ENCODE peak calls at places on chromosomes 7 and 10, in ten cellular contexts. Z is tibial artery; B is left ventricle myocardium inferior; S is CD4-positive, CD25-positive, alpha-beta regulatory T cell; I is uterus; Q is mammary epithelial cell; C is psoas muscle; V is esophagus squamous epithelium; A is breast epithelium; P is HAP-1. O is an unnamed sample.

GRCh38 chr10:105023223-105023622 is 382.1 kb downstream of the SORCS3 start:
- DNase-seq in Z (no peak), B (no peak), S (no peak), I (no peak), Q (no peak), C (no peak), V (no peak), A (no peak), P (no peak), O (no peak)

GRCh38 chr7:43083091-43083490 is 29.4 kb upstream of the HECW1 start:
- DNase-seq in Z (no peak), B (no peak), S (no peak), I (no peak), Q (no peak), C (no peak), V (no peak), A (no peak), P (no peak), O (peak; percentile 56)

GRCh38 chr10:24894728-24895127 is 57.7 kb downstream of the PRTFDC1 start:
- DNase-seq in Z (no peak), B (no peak), S (no peak), I (no peak), Q (no peak), C (no peak), V (no peak), A (no peak), P (no peak), O (no peak)

GRCh38 chr10:3474266-3474665 is 301.7 kb upstream of the PITRM1 start:
- DNase-seq in Z (no peak), B (no peak), S (no peak), I (no peak), Q (no peak), C (no peak), V (no peak), A (no peak), P (no peak), O (no peak)

GRCh38 chr7:92461027-92462003 is 14.0 kb downstream of the GATAD1 start:
- DNase-seq in Z (no peak), B (no peak), S (no peak), I (no peak), Q (peak; percentile 9), C (no peak), V (no peak), A (no peak), P (peak; percentile 49), O (peak; percentile 69)

GRCh38 chr10:86613096-86613495 is 41.3 kb upstream of the OPN4 start:
- DNase-seq in Z (no peak), B (no peak), S (no peak), I (no peak), Q (no peak), C (no peak), V (no peak), A (no peak), P (no peak), O (no peak)

GRCh38 chr10:24503627-24504320 is 219.9 kb downstream of the ARHGAP21 start:
- DNase-seq in Z (no peak), B (no peak), S (no peak), I (no peak), Q (peak; percentile 54), C (no peak), V (no peak), A (no peak), P (peak; percentile 70), O (peak; percentile 67)

GRCh38 chr7:14288701-14289100 is 299.2 kb upstream of the ETV1 start:
- DNase-seq in Z (no peak), B (no peak), S (no peak), I (no peak), Q (no peak), C (no peak), V (no peak), A (no peak), P (no peak), O (no peak)

GRCh38 chr7:66958708-66959350 is 36.6 kb downstream of the SBDS start:
- DNase-seq in Z (peak; percentile 32), B (no peak), S (no peak), I (no peak), Q (peak; percentile 54), C (no peak), V (no peak), A (no peak), P (no peak), O (no peak)

GRCh38 chr10:91665842-91666241 is 33.0 kb upstream of the PPP1R3C start:
- DNase-seq in Z (no peak), B (no peak), S (no peak), I (no peak), Q (no peak), C (no peak), V (no peak), A (no peak), P (no peak), O (peak; percentile 36)

GRCh38 chr10:88238515-88238914 is 344.6 kb downstream of the RNLS start:
- DNase-seq in Z (no peak), B (no peak), S (no peak), I (no peak), Q (no peak), C (no peak), V (no peak), A (no peak), P (no peak), O (peak; percentile 12)

GRCh38 chr10:7409045-7409731 is 1.6 kb downstream of the SFMBT2 start:
- DNase-seq in Z (no peak), B (peak; percentile 29), S (no peak), I (peak; percentile 42), Q (no peak), C (peak; percentile 25), V (no peak), A (no peak), P (peak; percentile 69), O (no peak)

GRCh38 chr7:13797545-13797944 is 191.9 kb downstream of the ETV1 start:
- DNase-seq in Z (no peak), B (no peak), S (no peak), I (no peak), Q (no peak), C (no peak), V (no peak), A (no peak), P (no peak), O (no peak)

GRCh38 chr7:66255533-66256100 is 50.5 kb downstream of the TPST1 start:
- DNase-seq in Z (no peak), B (no peak), S (no peak), I (no peak), Q (peak; percentile 72), C (no peak), V (no peak), A (no peak), P (no peak), O (peak; percentile 45)

GRCh38 chr10:124184208-124184820 is 90.9 kb upstream of the CHST15 start:
- DNase-seq in Z (no peak), B (no peak), S (no peak), I (no peak), Q (no peak), C (no peak), V (no peak), A (no peak), P (no peak), O (no peak)
- H3K4me1 ChIP-seq in Z (peaks cover 10% of the 10 kb centered on the region), B (peaks cover 5% of the 10 kb centered on the region), S (no peaks in the 10 kb centered on the region), I (no peaks in the 10 kb centered on the region), Q (peaks cover 26% of the 10 kb centered on the region), C (no peaks in the 10 kb centered on the region), V (no peaks in the 10 kb centered on the region), A (no peaks in the 10 kb centered on the region), P (no peaks in the 10 kb centered on the region), O (no peaks in the 10 kb centered on the region)

DNA sequence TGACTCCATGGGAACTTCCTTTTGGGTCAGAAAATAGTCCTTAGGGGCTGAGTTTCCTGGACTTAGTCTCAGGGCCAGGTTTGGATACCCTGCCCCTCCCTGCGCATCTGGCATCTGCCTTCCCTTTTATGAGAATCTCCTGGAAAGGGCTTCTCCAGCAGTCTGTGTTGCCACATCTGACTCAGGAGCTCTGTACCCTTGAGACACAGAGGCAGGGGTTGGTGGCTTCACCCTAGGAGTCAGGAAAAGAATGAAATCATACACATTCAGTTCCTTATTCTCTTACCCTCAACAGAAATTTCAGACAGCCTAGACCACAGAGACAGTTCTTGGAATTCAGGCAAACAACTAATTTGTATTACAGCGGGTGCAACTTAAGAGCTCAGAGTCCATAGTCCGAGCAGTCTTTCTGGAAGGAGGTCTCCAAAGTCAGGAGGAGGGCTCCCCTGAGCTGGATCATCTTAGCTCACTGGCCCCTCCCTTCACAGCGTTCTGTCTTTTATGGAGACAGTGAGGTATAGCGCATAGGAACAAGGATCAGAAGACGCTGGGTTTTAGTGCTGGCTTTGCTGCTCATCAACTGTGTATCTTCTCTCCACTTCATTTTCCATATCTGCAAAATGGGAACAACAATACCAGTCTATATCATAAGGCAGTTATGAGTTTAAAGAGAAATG is 3.0 kb upstream of the PLAU start:
- DNase-seq in Z (peak; percentile 72), B (peak; percentile 44), S (no peak), I (no peak), Q (peak; percentile 40), C (peak; percentile 70), V (no peak), A (no peak), P (no peak), O (peak; percentile 62)
- H3K4me3 ChIP-seq in Z (no peak overlapping the region), B (no peak overlapping the region), S (no peak overlapping the region), I (no peak overlapping the region), Q (no peak overlapping the region), C (no peak overlapping the region), V (no peak overlapping the region), A (no peak overlapping the region), P (no peak overlapping the region), O (peak overlapping the region; percentile 14)

DNA sequence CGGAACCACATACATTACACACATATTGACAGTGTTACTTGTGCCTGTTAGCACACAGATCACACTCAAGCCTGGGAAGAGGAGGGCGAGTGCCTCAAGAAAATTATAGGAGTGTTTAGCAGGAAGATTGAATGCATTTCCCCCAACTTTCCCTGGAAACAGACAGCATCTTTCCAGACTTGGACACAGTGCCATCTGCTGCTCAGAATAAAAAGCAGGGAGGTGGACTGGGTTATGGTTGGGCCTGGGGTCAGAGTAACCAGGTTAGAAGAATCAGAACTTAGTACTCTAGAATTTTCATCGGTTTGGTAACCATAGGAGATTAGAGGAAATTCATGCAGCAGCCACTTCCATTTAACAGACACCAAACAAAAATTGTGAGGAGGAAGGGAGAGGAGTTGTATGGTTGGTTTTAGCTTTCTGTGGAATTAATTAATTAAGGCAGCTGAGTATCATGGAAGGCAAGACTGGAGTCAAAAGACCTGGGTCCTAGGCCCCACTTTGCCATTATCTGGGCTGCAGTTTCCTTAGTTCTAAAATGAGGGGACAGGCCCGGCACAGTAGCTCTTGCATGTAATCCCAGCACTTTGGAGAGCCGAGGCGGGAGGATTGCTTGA is 43.4 kb upstream of the OPTN start:
- DNase-seq in Z (no peak), B (no peak), S (no peak), I (no peak), Q (peak; percentile 8), C (no peak), V (no peak), A (no peak), P (peak; percentile 21), O (peak; percentile 43)
- H3K9me3 ChIP-seq in Z (no peaks in the 10 kb centered on the region), B (no peaks in the 10 kb centered on the region), S (no peaks in the 10 kb centered on the region), I (no peaks in the 10 kb centered on the region), Q (no peaks in the 10 kb centered on the region), C (no peaks in the 10 kb centered on the region), V (no peaks in the 10 kb centered on the region), A (no peaks in the 10 kb centered on the region), P (peaks cover 2% of the 10 kb centered on the region), O (no peaks in the 10 kb centered on the region)

DNA sequence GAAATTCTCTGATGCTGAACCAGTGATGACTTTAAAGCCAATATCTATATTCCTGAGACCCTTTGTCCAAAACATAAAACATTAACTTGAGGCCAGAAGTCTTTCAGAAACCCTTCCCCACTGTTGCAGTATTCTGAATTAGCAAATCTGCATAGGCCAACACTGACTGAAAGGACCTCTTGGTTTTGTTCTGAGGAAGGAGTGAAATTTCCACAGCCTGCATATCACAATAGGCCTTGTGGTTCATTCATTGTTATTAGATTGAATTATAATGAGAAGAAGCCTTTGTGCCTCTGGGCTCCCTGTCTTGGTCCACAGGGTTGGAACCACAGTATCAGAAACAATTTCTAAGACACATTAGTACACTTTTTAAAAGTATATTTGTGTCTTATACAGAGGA is 90.3 kb downstream of the CCNY start:
- DNase-seq in Z (no peak), B (no peak), S (no peak), I (peak; percentile 1), Q (no peak), C (no peak), V (no peak), A (no peak), P (peak; percentile 38), O (no peak)
- H3K4me1 ChIP-seq in Z (peaks cover 27% of the 10 kb centered on the region), B (peaks cover 69% of the 10 kb centered on the region), S (no peaks in the 10 kb centered on the region), I (peaks cover 6% of the 10 kb centered on the region), Q (peaks cover 28% of the 10 kb centered on the region), C (peaks cover 36% of the 10 kb centered on the region), V (peaks cover 30% of the 10 kb centered on the region), A (no peaks in the 10 kb centered on the region), P (peaks cover 33% of the 10 kb centered on the region), O (peaks cover 49% of the 10 kb centered on the region)